ENCODE peak calls at places on chromosome 4, in six cellular contexts. K is HCT116, W is HepG2, R is GM12878, N is H1, E is K562. L is an unnamed sample.

GRCh38 chr4:119726505-119726904 is 97.9 kb upstream of the PDE5A start:
- DNase-seq in K (no peak), W (no peak), R (no peak), N (no peak), E (no peak), L (no peak)

GRCh38 chr4:3471886-3472285 is 8.8 kb downstream of the DOK7 start:
- DNase-seq in K (no peak), W (no peak), R (no peak), N (no peak), E (no peak), L (no peak)

GRCh38 chr4:168715889-168716288 is 219.0 kb downstream of the PALLD start:
- DNase-seq in K (no peak), W (no peak), R (no peak), N (peak; percentile 39), E (no peak), L (no peak)

GRCh38 chr4:89314291-89314690 is 6.7 kb upstream of the GPRIN3 start:
- DNase-seq in K (no peak), W (no peak), R (no peak), N (no peak), E (no peak), L (no peak)

GRCh38 chr4:148795156-148795864 is 353.1 kb upstream of the NR3C2 start:
- DNase-seq in K (no peak), W (no peak), R (no peak), N (peak; percentile 27), E (no peak), L (peak; percentile 32)

GRCh38 chr4:159103406-159104131 is 690 bp downstream of the RAPGEF2 start:
- DNase-seq in K (no peak), W (no peak), R (no peak), N (no peak), E (peak; percentile 71), L (no peak)

GRCh38 chr4:112167790-112168189 is 22.5 kb downstream of the FAM241A start:
- DNase-seq in K (no peak), W (no peak), R (no peak), N (no peak), E (no peak), L (no peak)

GRCh38 chr4:137531121-137531520 is 1.2 kb downstream of the PCDH18 start:
- DNase-seq in K (no peak), W (no peak), R (no peak), N (no peak), E (no peak), L (no peak)

GRCh38 chr4:6177587-6178197 is 22.7 kb downstream of the JAKMIP1 start:
- DNase-seq in K (no peak), W (no peak), R (no peak), N (no peak), E (peak; percentile 19), L (no peak)

GRCh38 chr4:109708435-109708834 is 5.2 kb upstream of the CASP6 start:
- DNase-seq in K (no peak), W (no peak), R (no peak), N (no peak), E (no peak), L (no peak)

GRCh38 chr4:43846111-43846587 is 602.5 kb downstream of the KCTD8 start:
- DNase-seq in K (no peak), W (no peak), R (no peak), N (no peak), E (no peak), L (no peak)

GRCh38 chr4:140052050-140052449 is 101.9 kb downstream of the MAML3 start:
- DNase-seq in K (peak; percentile 22), W (peak; percentile 10), R (no peak), N (no peak), E (peak; percentile 24), L (no peak)

GRCh38 chr4:75849459-75849858 is 52.8 kb downstream of the PPEF2 start:
- DNase-seq in K (no peak), W (no peak), R (no peak), N (no peak), E (no peak), L (no peak)

GRCh38 chr4:74671074-74671698 is 123.1 kb downstream of the BTC start:
- DNase-seq in K (peak; percentile 70), W (peak; percentile 69), R (no peak), N (peak; percentile 31), E (peak; percentile 61), L (peak; percentile 44)

GRCh38 chr4:53015681-53016080 is 153.6 kb downstream of the RASL11B start:
- DNase-seq in K (peak; percentile 26), W (peak; percentile 66), R (no peak), N (peak; percentile 3), E (peak; percentile 25), L (peak; percentile 13)

GRCh38 chr4:39305902-39306677 is 60.1 kb downstream of the RFC1 start:
- DNase-seq in K (no peak), W (no peak), R (no peak), N (no peak), E (peak; percentile 48), L (no peak)
- H3K36me3 ChIP-seq in K (peaks cover 40% of the 10 kb centered on the region), W (peaks cover 83% of the 10 kb centered on the region), R (peaks cover 13% of the 10 kb centered on the region), N (peaks cover 61% of the 10 kb centered on the region), E (peaks cover 80% of the 10 kb centered on the region), L (peaks cover 82% of the 10 kb centered on the region)

GRCh38 chr4:95619525-95620443 is 71.0 kb upstream of the UNC5C start:
- DNase-seq in K (no peak), W (no peak), R (no peak), N (no peak), E (no peak), L (no peak)

GRCh38 chr4:95627004-95627403 is 78.2 kb upstream of the UNC5C start:
- DNase-seq in K (no peak), W (no peak), R (no peak), N (no peak), E (no peak), L (no peak)

GRCh38 chr4:95627709-95628108 is 78.9 kb upstream of the UNC5C start:
- DNase-seq in K (no peak), W (no peak), R (no peak), N (no peak), E (no peak), L (no peak)

GRCh38 chr4:95625020-95625419 is 76.2 kb upstream of the UNC5C start:
- DNase-seq in K (no peak), W (no peak), R (no peak), N (no peak), E (no peak), L (no peak)
- TF ChIP-seq ZNF274 in K (no peak), W (no peak), R (no peak), N (no peak), E (no peak), L (no peak)

DNA sequence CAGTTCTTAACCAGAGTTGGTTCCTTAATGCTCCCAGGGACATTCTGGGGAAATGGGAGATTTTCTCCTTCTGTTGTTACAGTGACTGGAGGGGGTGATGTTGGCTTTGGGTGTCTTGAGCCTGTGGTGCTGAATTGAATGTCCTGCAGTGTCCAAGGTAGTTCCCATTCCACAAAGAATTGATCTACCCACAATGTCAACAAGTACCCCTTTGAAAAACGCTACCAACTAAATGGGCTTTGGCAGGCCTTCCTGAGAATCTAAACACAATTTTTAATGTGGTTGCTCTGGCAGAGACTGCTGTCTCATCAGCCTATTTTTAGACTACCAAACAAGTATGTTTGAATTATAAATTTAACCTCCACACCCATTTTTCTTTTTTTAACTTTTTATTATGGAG is 69.4 kb downstream of the CCKAR start:
- DNase-seq in K (no peak), W (no peak), R (no peak), N (no peak), E (no peak), L (no peak)
- H3K36me3 ChIP-seq in K (peaks cover under 1% of the 10 kb centered on the region), W (peaks cover 42% of the 10 kb centered on the region), R (peaks cover 1% of the 10 kb centered on the region), N (peaks cover 24% of the 10 kb centered on the region), E (peaks cover 39% of the 10 kb centered on the region), L (peaks cover 60% of the 10 kb centered on the region)

GRCh38 chr4:26763063-26763462 is 97.6 kb upstream of the STIM2 start:
- DNase-seq in K (no peak), W (no peak), R (no peak), N (no peak), E (no peak), L (no peak)
- TF ChIP-seq ZNF274 in K (no peak), W (no peak), R (no peak), N (no peak), E (no peak), L (no peak)

GRCh38 chr4:1985287-1985686 is 23.5 kb downstream of the NELFA start:
- DNase-seq in K (no peak), W (no peak), R (no peak), N (no peak), E (no peak), L (no peak)

GRCh38 chr4:1983053-1983845 is 25.5 kb downstream of the NELFA start:
- DNase-seq in K (no peak), W (no peak), R (no peak), N (no peak), E (no peak), L (no peak)

GRCh38 chr4:1982124-1983052 is 26.4 kb downstream of the NELFA start:
- DNase-seq in K (no peak), W (no peak), R (no peak), N (no peak), E (no peak), L (no peak)

GRCh38 chr4:1984406-1985191 is 24.2 kb downstream of the NELFA start:
- DNase-seq in K (no peak), W (no peak), R (no peak), N (no peak), E (no peak), L (no peak)

GRCh38 chr4:1983846-1984405 is 24.8 kb downstream of the NELFA start:
- DNase-seq in K (no peak), W (no peak), R (no peak), N (no peak), E (no peak), L (no peak)
- H3K36me3 ChIP-seq in K (peaks cover 44% of the 10 kb centered on the region), W (peaks cover 77% of the 10 kb centered on the region), R (peaks cover 53% of the 10 kb centered on the region), N (peaks cover 69% of the 10 kb centered on the region), E (peaks cover 96% of the 10 kb centered on the region), L (peaks cover 99% of the 10 kb centered on the region)